ENCODE peak calls at places on chromosomes 6 and 20, in nine cellular contexts. E is esophagus squamous epithelium, P is tibial nerve, T is lower lobe of right lung, H is GM23338, J is mucosa of descending colon, Z is astrocyte, N is HCT116, Y is ovary. L is an unnamed sample.

GRCh38 chr6:104256547-104257144 is 603.1 kb downstream of the HACE1 start:
- DNase-seq in P (no peak), Z (no peak), T (no peak), H (no peak), Y (no peak), J (no peak), N (no peak), E (no peak), L (no peak)

GRCh38 chr6:11682525-11682924 is 96.1 kb downstream of the ADTRP start:
- DNase-seq in E (no peak), Y (no peak), P (no peak), Z (peak; percentile 12), J (no peak), H (no peak), N (no peak), T (no peak), L (no peak)

GRCh38 chr6:38310061-38310460 is 329.7 kb downstream of the BTBD9 start:
- DNase-seq in J (no peak), H (no peak), T (no peak), Z (no peak), N (no peak), Y (no peak), E (no peak), P (no peak), L (no peak)

GRCh38 chr6:5706094-5707033 is 300.4 kb downstream of the NRN1 start:
- DNase-seq in P (no peak), E (no peak), T (no peak), N (no peak), H (no peak), Z (no peak), J (no peak), Y (no peak), L (no peak)

GRCh38 chr6:39339557-39340555 is 17.4 kb upstream of the KCNK16 start:
- DNase-seq in T (peak; percentile 67), Z (no peak), N (no peak), P (no peak), H (no peak), E (no peak), J (no peak), Y (no peak), L (no peak)

GRCh38 chr20:24328901-24329300 is 140.5 kb upstream of the SYNDIG1 start:
- DNase-seq in P (no peak), H (no peak), E (no peak), T (no peak), Y (no peak), J (no peak), Z (peak; percentile 27), N (no peak), L (no peak)

GRCh38 chr20:36493013-36493800 is 48.1 kb upstream of the MYL9 start:
- DNase-seq in P (no peak), J (no peak), Z (no peak), E (no peak), T (no peak), Y (no peak), H (peak; percentile 75), N (no peak), L (no peak)

GRCh38 chr20:57445298-57445697 is 54.1 kb downstream of the RBM38 start:
- DNase-seq in H (no peak), E (no peak), Y (peak; percentile 59), N (no peak), P (no peak), T (no peak), Z (peak; percentile 39), J (no peak), L (peak; percentile 81)

GRCh38 chr6:112979830-112980229 is 632.7 kb downstream of the RFPL4B start:
- DNase-seq in T (no peak), H (no peak), Z (peak; percentile 64), P (peak; percentile 17), Y (no peak), N (no peak), E (no peak), J (no peak), L (no peak)

GRCh38 chr20:58691405-58691772 is 1.2 kb upstream of the NPEPL1 start:
- DNase-seq in H (no peak), Y (peak; percentile 23), T (no peak), J (no peak), P (no peak), Z (no peak), N (no peak), E (no peak), L (no peak)

GRCh38 chr20:57270204-57270937 is 3.9 kb upstream of the BMP7 start:
- DNase-seq in Y (no peak), H (peak; percentile 47), T (no peak), P (no peak), J (no peak), E (no peak), N (no peak), Z (no peak), L (no peak)

GRCh38 chr20:2332711-2333110 is 36.9 kb downstream of the TGM3 start:
- DNase-seq in Y (no peak), Z (no peak), H (no peak), E (no peak), T (no peak), N (no peak), J (no peak), P (no peak), L (no peak)

GRCh38 chr20:36862857-36863668 is 12.9 kb upstream of the TLDC2 start:
- DNase-seq in H (peak; percentile 43), P (no peak), Z (no peak), E (no peak), Y (no peak), J (no peak), N (no peak), T (no peak), L (no peak)

GRCh38 chr6:125363360-125364121 is 61.8 kb upstream of the HDDC2 start:
- DNase-seq in Y (peak; percentile 39), Z (peak; percentile 47), H (peak; percentile 80), T (peak; percentile 43), J (peak; percentile 51), P (peak; percentile 57), E (no peak), N (no peak), L (peak; percentile 86)

DNA sequence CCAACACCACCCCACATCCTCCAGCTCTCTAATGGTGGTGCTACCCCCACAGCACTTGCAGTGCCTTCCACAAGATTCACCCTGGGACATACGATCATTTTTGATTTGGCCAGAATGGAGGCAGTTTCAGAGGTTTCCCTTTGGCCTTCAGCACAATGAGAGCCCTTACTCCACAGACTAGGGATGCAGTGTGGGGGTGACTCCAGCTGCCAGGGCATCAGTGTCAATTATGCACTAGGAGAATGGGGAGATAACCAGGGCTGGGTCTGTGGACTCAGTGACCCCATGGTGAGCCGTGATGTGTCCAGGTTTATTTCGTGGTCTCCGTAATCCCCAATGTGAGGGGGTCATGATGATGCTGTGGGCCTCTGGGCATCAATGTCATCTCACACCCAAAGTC is 31.5 kb upstream of the MICB start:
- DNase-seq in Z (no peak), P (no peak), Y (no peak), N (no peak), E (no peak), H (no peak), J (no peak), T (no peak), L (no peak)
- H3K4me1 ChIP-seq in Z (peaks cover 11% of the 10 kb centered on the region), P (peaks cover 12% of the 10 kb centered on the region), Y (no peaks in the 10 kb centered on the region), N (peaks cover 8% of the 10 kb centered on the region), E (peaks cover 20% of the 10 kb centered on the region), H (peaks cover 4% of the 10 kb centered on the region), J (peaks cover 11% of the 10 kb centered on the region), T (peaks cover 52% of the 10 kb centered on the region), L (peaks cover 57% of the 10 kb centered on the region)

GRCh38 chr20:50165687-50166554 is 12.4 kb upstream of the PEDS1 start:
- DNase-seq in Y (peak; percentile 96), J (peak; percentile 97), Z (peak; percentile 100), E (peak; percentile 76), T (peak; percentile 96), N (peak; percentile 100), P (peak; percentile 97), H (peak; percentile 97), L (peak; percentile 92)
- TF ChIP-seq CTCF in Y (no peak), J (no peak), Z (no peak), E (no peak), T (no peak), N (no peak), P (no peak), H (no peak), L (no peak)

DNA sequence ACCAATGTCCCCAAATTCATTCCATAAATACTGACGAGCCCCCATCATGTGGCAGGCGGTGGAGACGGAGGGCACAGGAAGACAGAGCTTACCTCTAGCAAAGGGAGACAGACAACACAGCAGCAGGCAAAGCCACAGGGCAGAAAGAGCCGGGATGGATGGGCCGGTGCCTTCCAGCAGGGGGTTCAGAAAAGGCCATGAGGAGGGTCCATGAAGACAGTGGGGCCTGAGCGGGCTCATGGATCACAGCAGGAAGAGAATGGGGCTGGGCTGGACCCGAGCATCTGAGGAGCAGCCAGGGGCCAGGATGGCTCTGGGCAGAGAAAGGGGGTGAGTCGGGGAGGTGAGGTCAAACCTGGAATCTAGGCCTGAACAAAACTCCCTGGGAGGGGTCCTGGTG is 42.0 kb downstream of the PREX1 start:
- DNase-seq in N (no peak), T (no peak), E (no peak), Y (no peak), P (no peak), H (no peak), Z (no peak), J (no peak), L (no peak)
- H3K4me1 ChIP-seq in N (no peaks in the 10 kb centered on the region), T (peaks cover 74% of the 10 kb centered on the region), E (peaks cover 8% of the 10 kb centered on the region), Y (peaks cover under 1% of the 10 kb centered on the region), P (peaks cover 44% of the 10 kb centered on the region), H (no peaks in the 10 kb centered on the region), Z (peaks cover 29% of the 10 kb centered on the region), J (no peaks in the 10 kb centered on the region), L (peaks cover 96% of the 10 kb centered on the region)

DNA sequence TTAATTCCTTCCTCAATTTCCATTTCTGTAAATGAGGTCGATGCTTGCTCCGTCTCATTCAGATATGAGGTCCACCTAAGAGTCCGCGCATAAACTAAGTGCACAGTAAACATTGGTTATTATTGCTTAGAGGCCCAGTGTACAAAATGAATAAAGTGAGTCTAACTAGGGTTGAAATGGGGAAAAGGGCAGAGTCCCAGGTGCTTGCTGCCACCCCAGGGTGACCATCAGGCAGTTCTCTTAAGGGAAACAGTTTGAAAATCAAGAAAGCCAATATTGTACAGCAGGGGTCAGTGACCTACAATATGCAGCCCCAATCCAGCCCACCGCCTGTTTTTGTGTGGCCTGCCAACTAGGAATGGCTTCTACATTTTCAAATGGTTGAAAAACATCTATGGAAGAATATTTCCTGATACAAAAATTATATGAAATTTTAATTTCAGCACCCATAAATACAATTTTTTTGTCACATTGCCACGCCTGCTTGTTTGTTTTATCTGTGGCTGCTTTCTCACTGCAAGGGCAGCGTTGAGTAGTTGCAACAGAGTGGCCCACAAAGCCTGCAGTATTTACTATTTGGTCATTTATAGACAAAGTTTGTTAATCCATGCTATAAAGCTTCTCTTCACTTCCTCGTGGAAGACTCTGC is 43.3 kb downstream of the SLC13A3 start:
- DNase-seq in N (no peak), Y (no peak), J (no peak), Z (no peak), T (no peak), H (no peak), E (no peak), P (no peak), L (no peak)
- TF ChIP-seq CTCF in N (no peak), Y (no peak), J (no peak), Z (no peak), T (no peak), H (no peak), E (no peak), P (no peak), L (no peak)